ENCODE peak calls at places on chromosomes 6 and 20, in five cellular contexts. One of them, this sample, is unnamed.

GRCh38 chr6:122042851-122043250 is 356.6 kb upstream of the HSF2 start:
- DNase-seq in kidney glomerular epithelial cell: no peak
- DNase-seq in HCT116: no peak
- DNase-seq in effector CD4-positive, alpha-beta T cell: no peak
- DNase-seq in astrocyte: peak
- DNase-seq in this sample: peak

GRCh38 chr6:159061805-159062563 is 17.2 kb upstream of the TAGAP start:
- DNase-seq in kidney glomerular epithelial cell: no peak
- DNase-seq in HCT116: no peak
- DNase-seq in effector CD4-positive, alpha-beta T cell: peak
- DNase-seq in astrocyte: no peak
- DNase-seq in this sample: no peak

GRCh38 chr6:89400912-89401399 is 11.1 kb downstream of the RRAGD start:
- DNase-seq in kidney glomerular epithelial cell: no peak
- DNase-seq in HCT116: no peak
- DNase-seq in effector CD4-positive, alpha-beta T cell: no peak
- DNase-seq in astrocyte: no peak
- DNase-seq in this sample: no peak

GRCh38 chr6:9461161-9461560 is 953.7 kb downstream of the TFAP2A start:
- DNase-seq in kidney glomerular epithelial cell: no peak
- DNase-seq in HCT116: no peak
- DNase-seq in effector CD4-positive, alpha-beta T cell: no peak
- DNase-seq in astrocyte: no peak
- DNase-seq in this sample: no peak

GRCh38 chr6:3843379-3844096 is 5.6 kb upstream of the FAM50B start:
- DNase-seq in kidney glomerular epithelial cell: no peak
- DNase-seq in HCT116: no peak
- DNase-seq in effector CD4-positive, alpha-beta T cell: no peak
- DNase-seq in astrocyte: peak
- DNase-seq in this sample: peak

GRCh38 chr6:43075791-43076092 is 372 bp upstream of the PTK7 start:
- DNase-seq in kidney glomerular epithelial cell: no peak
- DNase-seq in HCT116: no peak
- DNase-seq in effector CD4-positive, alpha-beta T cell: no peak
- DNase-seq in astrocyte: no peak
- DNase-seq in this sample: no peak

GRCh38 chr20:53582574-53583351 is 10.9 kb downstream of the ZNF217 start:
- DNase-seq in kidney glomerular epithelial cell: peak
- DNase-seq in HCT116: no peak
- DNase-seq in effector CD4-positive, alpha-beta T cell: peak
- DNase-seq in astrocyte: peak
- DNase-seq in this sample: peak

GRCh38 chr6:18503588-18504231 is 116.6 kb downstream of the RNF144B start:
- DNase-seq in kidney glomerular epithelial cell: peak
- DNase-seq in HCT116: peak
- DNase-seq in effector CD4-positive, alpha-beta T cell: peak
- DNase-seq in astrocyte: peak
- DNase-seq in this sample: peak

GRCh38 chr6:133130863-133131262 is 110.3 kb upstream of the EYA4 start:
- DNase-seq in kidney glomerular epithelial cell: peak
- DNase-seq in HCT116: peak
- DNase-seq in effector CD4-positive, alpha-beta T cell: no peak
- DNase-seq in astrocyte: peak
- DNase-seq in this sample: no peak

This sample was measured in RPMI7951.